ENCODE peak calls at places on chromosome 16, in four cellular contexts. One of them, this sample, is unnamed.
A peak's percentile ranks its signal among the peaks of the same experiment; 100 is the strongest.

GRCh38 chr16:12459993-12460392 is 343.7 kb downstream of the CPPED1 start:
- DNase-seq in GM10248: no peak
- DNase-seq in uterus: no peak
- DNase-seq in CD4-positive, alpha-beta T cell: no peak
- DNase-seq in this sample: no peak

GRCh38 chr16:19377864-19378263 is 39.8 kb upstream of the TMC5 start:
- DNase-seq in GM10248: no peak
- DNase-seq in uterus: no peak
- DNase-seq in CD4-positive, alpha-beta T cell: no peak
- DNase-seq in this sample: no peak

GRCh38 chr16:49437344-49437743 is 63.7 kb downstream of the C16orf78 start:
- DNase-seq in GM10248: no peak
- DNase-seq in uterus: no peak
- DNase-seq in CD4-positive, alpha-beta T cell: no peak
- DNase-seq in this sample: no peak

GRCh38 chr16:30417447-30418349 is 10.3 kb downstream of the ZNF771 start:
- DNase-seq in GM10248: peak; percentile 79
- DNase-seq in uterus: peak; percentile 63
- DNase-seq in CD4-positive, alpha-beta T cell: peak; percentile 86
- DNase-seq in this sample: peak; percentile 69

GRCh38 chr16:87702325-87702811 is 63.4 kb downstream of the KLHDC4 start:
- DNase-seq in GM10248: peak; percentile 85
- DNase-seq in uterus: no peak
- DNase-seq in CD4-positive, alpha-beta T cell: peak; percentile 25
- DNase-seq in this sample: no peak

GRCh38 chr16:62067981-62068380 is 31.7 kb upstream of the CDH8 start:
- DNase-seq in GM10248: no peak
- DNase-seq in uterus: no peak
- DNase-seq in CD4-positive, alpha-beta T cell: no peak
- DNase-seq in this sample: no peak

GRCh38 chr16:10976663-10977062 is 32.3 kb downstream of the CLEC16A start:
- DNase-seq in GM10248: no peak
- DNase-seq in uterus: no peak
- DNase-seq in CD4-positive, alpha-beta T cell: no peak
- DNase-seq in this sample: no peak

GRCh38 chr16:89325861-89326471 is 108.5 kb downstream of the ZNF778 start:
- DNase-seq in GM10248: peak; percentile 69
- DNase-seq in uterus: peak; percentile 71
- DNase-seq in CD4-positive, alpha-beta T cell: no peak
- DNase-seq in this sample: peak; percentile 60

GRCh38 chr16:85330694-85331188 is 218.5 kb upstream of the CIBAR2 start:
- DNase-seq in GM10248: peak; percentile 59
- DNase-seq in uterus: no peak
- DNase-seq in CD4-positive, alpha-beta T cell: no peak
- DNase-seq in this sample: peak; percentile 63

GRCh38 chr16:4521971-4522623 is 16.5 kb downstream of the CDIP1 start:
- DNase-seq in GM10248: no peak
- DNase-seq in uterus: no peak
- DNase-seq in CD4-positive, alpha-beta T cell: no peak
- DNase-seq in this sample: no peak

GRCh38 chr16:15739940-15740339 is 89.9 kb downstream of the NDE1 start:
- DNase-seq in GM10248: no peak
- DNase-seq in uterus: no peak
- DNase-seq in CD4-positive, alpha-beta T cell: no peak
- DNase-seq in this sample: peak; percentile 5

GRCh38 chr16:25187491-25187795 is 29.3 kb upstream of the AQP8 start:
- DNase-seq in GM10248: no peak
- DNase-seq in uterus: no peak
- DNase-seq in CD4-positive, alpha-beta T cell: no peak
- DNase-seq in this sample: no peak

GRCh38 chr16:89936508-89936907 is 12.0 kb upstream of the DEF8 start:
- DNase-seq in GM10248: no peak
- DNase-seq in uterus: no peak
- DNase-seq in CD4-positive, alpha-beta T cell: no peak
- DNase-seq in this sample: no peak

GRCh38 chr16:31460582-31461002 is 1.3 kb downstream of the ARMC5 start:
- DNase-seq in GM10248: peak; percentile 45
- DNase-seq in uterus: no peak
- DNase-seq in CD4-positive, alpha-beta T cell: no peak
- DNase-seq in this sample: peak; percentile 80

GRCh38 chr16:88303890-88304819 is 78.6 kb upstream of the ZNF469 start:
- DNase-seq in GM10248: no peak
- DNase-seq in uterus: peak; percentile 71
- DNase-seq in CD4-positive, alpha-beta T cell: no peak
- DNase-seq in this sample: peak; percentile 81

GRCh38 chr16:3722508-3722907 is 5.2 kb upstream of the TRAP1 start:
- DNase-seq in GM10248: no peak
- DNase-seq in uterus: no peak
- DNase-seq in CD4-positive, alpha-beta T cell: no peak
- DNase-seq in this sample: no peak

GRCh38 chr16:85347213-85347591 is 234.9 kb upstream of the CIBAR2 start:
- DNase-seq in GM10248: no peak
- DNase-seq in uterus: no peak
- DNase-seq in CD4-positive, alpha-beta T cell: no peak
- DNase-seq in this sample: no peak

GRCh38 chr16:82059983-82060421 is 24.9 kb downstream of the HSD17B2 start:
- DNase-seq in GM10248: no peak
- DNase-seq in uterus: no peak
- DNase-seq in CD4-positive, alpha-beta T cell: no peak
- DNase-seq in this sample: no peak

GRCh38 chr16:11404608-11405007 is 59.3 kb downstream of the RMI2 start:
- DNase-seq in GM10248: no peak
- DNase-seq in uterus: no peak
- DNase-seq in CD4-positive, alpha-beta T cell: no peak
- DNase-seq in this sample: no peak

GRCh38 chr16:14198603-14199002 is 127.5 kb downstream of the MRTFB start:
- DNase-seq in GM10248: peak; percentile 14
- DNase-seq in uterus: no peak
- DNase-seq in CD4-positive, alpha-beta T cell: no peak
- DNase-seq in this sample: no peak

GRCh38 chr16:4746991-4747574 is 12.7 kb downstream of the DNAAF8 start:
- DNase-seq in GM10248: no peak
- DNase-seq in uterus: no peak
- DNase-seq in CD4-positive, alpha-beta T cell: no peak
- DNase-seq in this sample: no peak

GRCh38 chr16:29147710-29148425 is 163.0 kb downstream of the LAT start:
- DNase-seq in GM10248: no peak
- DNase-seq in uterus: no peak
- DNase-seq in CD4-positive, alpha-beta T cell: no peak
- DNase-seq in this sample: no peak

GRCh38 chr16:3054965-3055733 is 8.8 kb downstream of the MMP25 start:
- DNase-seq in GM10248: no peak
- DNase-seq in uterus: no peak
- DNase-seq in CD4-positive, alpha-beta T cell: no peak
- DNase-seq in this sample: no peak

GRCh38 chr16:1075546-1075945 is 3.0 kb downstream of the SSTR5 start:
- DNase-seq in GM10248: no peak
- DNase-seq in uterus: no peak
- DNase-seq in CD4-positive, alpha-beta T cell: no peak
- DNase-seq in this sample: no peak

GRCh38 chr16:11170201-11170600 is 85.8 kb downstream of the SOCS1 start:
- DNase-seq in GM10248: no peak
- DNase-seq in uterus: no peak
- DNase-seq in CD4-positive, alpha-beta T cell: no peak
- DNase-seq in this sample: no peak

GRCh38 chr16:8402981-8403853 is 187.1 kb downstream of the TMEM114 start:
- DNase-seq in GM10248: no peak
- DNase-seq in uterus: no peak
- DNase-seq in CD4-positive, alpha-beta T cell: no peak
- DNase-seq in this sample: no peak